ENCODE peak calls at places on chromosomes 16 and 17, in eight cellular contexts. W is brain microvascular endothelial cell; K is RWPE1; T is WTC11; S is CD8-positive, alpha-beta T cell; N is GM12878; I is epithelial cell of proximal tubule; E is HFFc6. H is an unnamed sample.

GRCh38 chr17:79671387-79671752 is 59.4 kb upstream of the ENPP7 start:
- DNase-seq in W (no peak), K (no peak), T (no peak), S (no peak), N (no peak), I (no peak), E (no peak), H (no peak)

GRCh38 chr16:12419987-12420386 is 383.7 kb downstream of the CPPED1 start:
- DNase-seq in W (no peak), K (no peak), T (no peak), S (no peak), N (no peak), I (no peak), E (no peak), H (no peak)

GRCh38 chr17:40963838-40964237 is 2.9 kb downstream of the KRT39 start:
- DNase-seq in W (no peak), K (peak; percentile 41), T (no peak), S (no peak), N (no peak), I (no peak), E (no peak), H (peak; percentile 36)

GRCh38 chr17:56806949-56807348 is 26.8 kb downstream of the C17orf67 start:
- DNase-seq in W (no peak), K (no peak), T (no peak), S (no peak), N (no peak), I (no peak), E (no peak), H (no peak)

GRCh38 chr16:77674888-77675287 is 47.4 kb upstream of the NUDT7 start:
- DNase-seq in W (peak; percentile 44), K (no peak), T (no peak), S (no peak), N (no peak), I (no peak), E (peak; percentile 46), H (no peak)

GRCh38 chr17:82892869-82893565 is 53.2 kb upstream of the ZNF750 start:
- DNase-seq in W (no peak), K (no peak), T (no peak), S (peak; percentile 69), N (no peak), I (no peak), E (no peak), H (no peak)

GRCh38 chr16:56203052-56203451 is 11.8 kb downstream of the GNAO1 start:
- DNase-seq in W (peak; percentile 19), K (no peak), T (peak; percentile 45), S (no peak), N (no peak), I (no peak), E (peak; percentile 16), H (peak; percentile 40)

GRCh38 chr17:7704601-7705268 is at the start of gene EFNB3:
- DNase-seq in W (no peak), K (no peak), T (peak; percentile 79), S (no peak), N (no peak), I (no peak), E (no peak), H (no peak)

GRCh38 chr17:57649731-57650484 is 95.2 kb downstream of the CCDC182 start:
- DNase-seq in W (peak; percentile 52), K (no peak), T (peak; percentile 37), S (no peak), N (no peak), I (no peak), E (no peak), H (no peak)

GRCh38 chr16:89610108-89610453 is 3.4 kb upstream of the DPEP1 start:
- DNase-seq in W (no peak), K (no peak), T (no peak), S (no peak), N (no peak), I (no peak), E (no peak), H (no peak)

GRCh38 chr17:19004601-19005441 is at the start of gene FAM83G:
- DNase-seq in W (peak; percentile 29), K (peak; percentile 84), T (peak; percentile 76), S (peak; percentile 80), N (peak; percentile 19), I (no peak), E (peak; percentile 63), H (peak; percentile 90)

GRCh38 chr16:87657621-87658192 is 55.4 kb downstream of the JPH3 start:
- DNase-seq in W (no peak), K (no peak), T (peak; percentile 61), S (no peak), N (no peak), I (no peak), E (no peak), H (no peak)

GRCh38 chr16:14321542-14321941 is 250.4 kb downstream of the MRTFB start:
- DNase-seq in W (no peak), K (no peak), T (no peak), S (no peak), N (no peak), I (no peak), E (no peak), H (no peak)

GRCh38 chr16:84782841-84783240 is 36.9 kb upstream of the CRISPLD2 start:
- DNase-seq in W (no peak), K (no peak), T (no peak), S (no peak), N (no peak), I (no peak), E (no peak), H (no peak)

GRCh38 chr16:7209598-7209997 is 123.0 kb upstream of the RBFOX1 start:
- DNase-seq in W (no peak), K (no peak), T (no peak), S (no peak), N (no peak), I (no peak), E (no peak), H (no peak)

DNA sequence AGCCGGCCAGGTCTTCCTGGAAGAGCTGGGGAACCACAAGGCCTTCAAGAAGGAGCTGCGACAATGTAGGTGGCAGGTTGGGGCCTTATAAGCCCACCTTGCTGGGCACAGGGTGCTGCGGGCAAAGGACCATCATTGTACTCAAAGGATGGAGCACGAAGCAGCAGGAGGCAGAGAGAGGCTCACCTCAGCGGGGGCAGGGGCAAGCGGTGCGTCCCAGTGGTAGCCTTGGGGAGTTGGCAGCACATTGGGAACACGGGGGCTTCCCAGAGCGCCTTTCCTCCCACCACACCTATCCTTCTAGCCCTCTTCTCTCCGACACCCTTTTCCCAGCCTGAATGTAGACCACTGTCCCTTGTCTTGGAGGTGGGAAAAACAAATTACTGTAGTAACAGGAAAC is 2.1 kb downstream of the CNP start:
- DNase-seq in W (no peak), K (no peak), T (no peak), S (no peak), N (no peak), I (no peak), E (no peak), H (no peak)
- TF ChIP-seq CTCF in W (no peak), K (no peak), T (no peak), S (no peak), N (no peak), I (no peak), E (no peak), H (no peak)

GRCh38 chr17:42979511-42980273 is at the start of gene PTGES3L:
- DNase-seq in W (peak; percentile 33), K (no peak), T (peak; percentile 56), S (no peak), N (no peak), I (no peak), E (peak; percentile 38), H (peak; percentile 78)

GRCh38 chr17:42984486-42984885 is 4.1 kb downstream of the RUNDC1 start:
- DNase-seq in W (no peak), K (no peak), T (no peak), S (no peak), N (no peak), I (no peak), E (no peak), H (no peak)

GRCh38 chr17:42982266-42982665 is 1.9 kb downstream of the RUNDC1 start:
- DNase-seq in W (no peak), K (no peak), T (no peak), S (no peak), N (no peak), I (no peak), E (no peak), H (no peak)

GRCh38 chr17:42980274-42980765 is at the start of gene RUNDC1:
- DNase-seq in W (peak; percentile 82), K (peak; percentile 93), T (peak; percentile 92), S (peak; percentile 90), N (peak; percentile 51), I (no peak), E (peak; percentile 75), H (peak; percentile 95)

GRCh38 chr17:42980766-42981397 is 517 bp downstream of the RUNDC1 start:
- DNase-seq in W (peak; percentile 54), K (peak; percentile 65), T (peak; percentile 51), S (peak; percentile 20), N (peak; percentile 24), I (no peak), E (peak; percentile 43), H (peak; percentile 78)
- TF ChIP-seq CTCF in W (no peak), K (peak; percentile 33), T (no peak), S (peak; percentile 50), N (no peak), I (no peak), E (peak; percentile 31), H (peak; percentile 32)

DNA sequence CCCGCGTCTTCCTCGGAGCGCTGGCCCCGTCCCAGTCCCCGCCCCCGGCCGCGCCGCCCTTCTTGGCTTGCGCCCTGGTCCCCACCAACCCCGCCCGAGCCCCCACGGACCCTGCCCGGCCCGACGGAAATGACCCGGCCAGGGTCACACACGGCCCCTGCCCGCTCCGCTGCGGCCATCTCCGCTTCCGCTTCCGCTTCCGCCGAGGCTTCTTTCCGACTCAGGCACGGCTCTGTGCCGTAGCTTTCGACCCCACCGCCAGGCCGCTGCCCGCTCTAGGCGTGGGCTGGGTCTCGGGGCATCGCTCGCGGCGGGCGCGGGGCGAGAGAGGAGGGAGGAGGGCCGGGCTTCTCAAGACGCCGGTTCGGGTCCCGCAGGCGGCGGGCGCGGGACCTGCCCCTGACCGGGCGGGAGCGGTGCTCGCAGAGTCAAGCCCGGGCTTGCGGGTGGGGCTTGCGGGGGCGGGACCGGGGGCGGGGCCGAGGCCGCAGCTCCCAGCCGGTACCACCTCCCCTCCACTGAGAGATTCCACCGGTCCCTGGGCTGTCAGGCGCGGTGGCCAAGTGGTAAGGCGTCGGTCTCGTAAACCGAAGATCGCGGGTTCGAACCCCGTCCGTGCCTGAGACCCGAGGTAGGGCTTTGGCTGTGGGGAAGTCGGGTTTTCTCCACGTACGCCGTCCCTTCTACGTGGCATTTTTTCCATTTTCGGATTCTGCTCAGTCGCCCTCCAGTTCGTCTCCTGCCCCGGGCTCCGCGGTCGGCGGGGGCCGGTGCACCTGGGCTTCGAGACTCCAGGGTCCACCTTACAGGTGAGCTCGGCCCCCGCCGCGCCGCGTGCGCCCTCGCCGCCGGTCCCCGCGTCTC is 158.3 kb downstream of the RAB11FIP4 start:
- DNase-seq in W (peak; percentile 87), K (peak; percentile 92), T (peak; percentile 89), S (peak; percentile 88), N (peak; percentile 75), I (peak; percentile 30), E (peak; percentile 89), H (peak; percentile 93)
- TF ChIP-seq CTCF in W (no peak), K (no peak), T (no peak), S (no peak), N (no peak), I (no peak), E (peak; percentile 8), H (no peak)

DNA sequence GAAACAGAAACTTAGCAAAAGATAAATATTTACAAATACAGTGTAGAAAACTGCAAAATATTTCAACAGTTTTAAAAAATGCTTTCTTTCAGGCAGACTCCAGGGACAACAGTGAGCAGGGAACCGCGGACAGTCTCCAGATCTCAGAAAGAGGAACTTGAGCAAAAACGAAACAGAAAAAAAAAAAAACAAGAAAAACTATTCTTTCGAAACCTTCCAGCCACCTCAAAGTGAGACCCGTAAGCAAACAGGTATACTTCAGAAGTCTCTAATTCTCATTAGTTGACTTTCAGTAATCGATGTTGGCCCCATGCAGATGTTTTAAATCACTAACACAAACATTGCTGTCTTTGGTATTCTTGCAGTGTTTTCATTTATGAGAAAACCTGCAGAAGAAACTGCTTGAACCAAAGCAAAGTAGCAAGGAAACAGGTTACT is 15.7 kb upstream of the CCL1 start:
- DNase-seq in W (no peak), K (no peak), T (no peak), S (no peak), N (peak; percentile 76), I (no peak), E (no peak), H (peak; percentile 79)
- TF ChIP-seq CTCF in W (no peak), K (no peak), T (no peak), S (no peak), N (no peak), I (no peak), E (no peak), H (peak; percentile 3)

H was measured in GM10248.